ENCODE peak calls at places on chromosomes 1 and 21, in eight cellular contexts. X, L, M, P, W, D, A and S are unnamed samples. For H3K9me3, the result is how much of the 10 kb centered on the place peaks cover.

GRCh38 chr1:54088385-54088784 is 35.0 kb downstream of the TCEANC2 start:
- DNase-seq in X (no peak), P (no peak), L (no peak), M (no peak), W (no peak), A (no peak), D (no peak), S (no peak)

GRCh38 chr1:204660509-204660908 is 25.0 kb downstream of the LRRN2 start:
- DNase-seq in D (no peak), A (no peak), W (no peak), P (no peak), X (no peak), M (no peak), L (no peak), S (no peak)

GRCh38 chr1:190578015-190578414 is 100.4 kb upstream of the BRINP3 start:
- DNase-seq in P (no peak), M (no peak), X (no peak), D (no peak), L (no peak), W (no peak), A (no peak), S (peak)

GRCh38 chr1:211680752-211681327 is 5.4 kb upstream of the NEK2 start:
- DNase-seq in X (peak), D (peak), L (peak), A (peak), P (peak), W (peak), M (peak), S (peak)

GRCh38 chr1:161402446-161402845 is 34.8 kb upstream of the CFAP126 start:
- DNase-seq in M (no peak), X (no peak), A (no peak), P (no peak), L (no peak), W (no peak), D (no peak), S (no peak)

GRCh38 chr1:23483327-23484252 is at the start of gene ASAP3:
- DNase-seq in A (peak), D (no peak), W (peak), X (peak), P (no peak), L (peak), M (peak), S (peak)

GRCh38 chr1:160078392-160079195 is 2.7 kb upstream of the KCNJ9 start:
- DNase-seq in M (no peak), D (peak), P (peak), W (peak), X (no peak), L (no peak), A (peak), S (peak)

GRCh38 chr1:234089396-234089795 is 184.9 kb downstream of the SLC35F3 start:
- DNase-seq in L (no peak), P (no peak), A (no peak), X (no peak), W (peak), D (no peak), M (no peak), S (peak)

GRCh38 chr1:57424231-57425027 is 569 bp upstream of the DAB1 start:
- DNase-seq in M (peak), D (no peak), A (no peak), X (no peak), L (peak), P (peak), W (peak), S (peak)

GRCh38 chr1:147171399-147172167 is 687 bp downstream of the PRKAB2 start:
- DNase-seq in A (no peak), X (no peak), W (peak), P (peak), D (no peak), L (no peak), M (peak), S (no peak)

GRCh38 chr1:154849645-154850131 is 20.4 kb downstream of the KCNN3 start:
- DNase-seq in X (no peak), A (no peak), L (no peak), D (no peak), P (no peak), M (no peak), W (no peak), S (no peak)

GRCh38 chr1:115412733-115413132 is 74.7 kb upstream of the NGF start:
- DNase-seq in D (no peak), P (no peak), L (no peak), W (no peak), X (no peak), A (no peak), M (no peak), S (no peak)

GRCh38 chr1:2225029-2225428 is 3.1 kb upstream of the SKI start:
- DNase-seq in P (no peak), W (no peak), A (no peak), L (no peak), X (no peak), M (peak), D (no peak), S (no peak)

GRCh38 chr1:224182057-224182865 is 779 bp upstream of the DEGS1 start:
- DNase-seq in P (no peak), W (no peak), L (no peak), X (no peak), A (peak), M (peak), D (no peak), S (peak)

GRCh38 chr1:74579425-74579824 is 67.0 kb upstream of the LRRC53 start:
- DNase-seq in W (no peak), L (no peak), P (no peak), X (no peak), D (no peak), A (no peak), M (no peak), S (no peak)

GRCh38 chr1:147241955-147242448 is 482 bp upstream of the CHD1L start:
- DNase-seq in X (no peak), A (no peak), P (no peak), W (no peak), L (no peak), D (no peak), M (no peak), S (no peak)

GRCh38 chr21:16116067-16116466 is 386.3 kb downstream of the USP25 start:
- DNase-seq in A (no peak), X (no peak), W (no peak), M (no peak), L (no peak), D (no peak), P (no peak), S (no peak)

GRCh38 chr1:179824265-179824664 is 53.3 kb downstream of the TOR1AIP2 start:
- DNase-seq in L (no peak), P (no peak), D (no peak), M (no peak), W (no peak), A (no peak), X (no peak), S (no peak)

GRCh38 chr1:81760487-81761097 is 40.1 kb upstream of the ADGRL2 start:
- DNase-seq in P (peak), L (peak), A (no peak), W (peak), M (no peak), X (no peak), D (no peak), S (no peak)

GRCh38 chr1:93123141-93123783 is 44.2 kb downstream of the MTF2 start:
- DNase-seq in W (no peak), P (no peak), M (no peak), X (no peak), A (no peak), L (no peak), D (no peak), S (no peak)

GRCh38 chr21:28632718-28633408 is 359.8 kb downstream of the LTN1 start:
- DNase-seq in M (no peak), P (no peak), A (peak), L (peak), D (no peak), X (no peak), W (peak), S (no peak)

GRCh38 chr1:51990478-51990965 is at the start of gene RAB3B:
- DNase-seq in D (peak), W (peak), L (peak), M (peak), X (peak), P (peak), A (peak), S (peak)

GRCh38 chr1:231626951-231627614 is 493 bp downstream of the DISC1 start:
- DNase-seq in D (no peak), W (peak), A (no peak), P (peak), X (peak), L (no peak), M (no peak), S (no peak)

GRCh38 chr1:231695439-231696255 is 69.1 kb downstream of the DISC1 start:
- DNase-seq in X (no peak), W (no peak), M (no peak), L (peak), A (no peak), D (no peak), P (no peak), S (peak)

GRCh38 chr21:28776251-28776650 is 216.4 kb downstream of the LTN1 start:
- DNase-seq in W (no peak), D (no peak), P (no peak), A (peak), X (no peak), M (no peak), L (peak), S (no peak)

GRCh38 chr1:4263699-4264098 is 363.6 kb upstream of the C1orf174 start:
- DNase-seq in A (no peak), D (no peak), P (no peak), M (no peak), W (no peak), X (no peak), L (no peak), S (no peak)

GRCh38 chr1:16248603-16249534 is 11.9 kb upstream of the CPLANE2 start:
- DNase-seq in W (no peak), D (peak), L (peak), M (peak), P (no peak), A (peak), X (peak), S (no peak)

GRCh38 chr21:17613242-17613676 is 558 bp upstream of the BTG3 start:
- DNase-seq in P (peak), W (no peak), A (no peak), X (peak), D (no peak), L (no peak), M (peak), S (no peak)

GRCh38 chr1:77889671-77890070 is 1.2 kb downstream of the NEXN start:
- DNase-seq in P (peak), A (peak), X (no peak), L (peak), W (no peak), M (no peak), D (no peak), S (no peak)

GRCh38 chr1:186925881-186926676 is 97.3 kb downstream of the PLA2G4A start:
- DNase-seq in M (no peak), L (no peak), W (no peak), P (no peak), X (no peak), A (no peak), D (no peak), S (no peak)

GRCh38 chr1:94623560-94624148 is 82.1 kb upstream of the F3 start:
- DNase-seq in P (no peak), X (no peak), W (no peak), D (no peak), L (peak), M (no peak), A (peak), S (no peak)

GRCh38 chr1:211551628-211552465 is 27.1 kb downstream of the SLC30A1 start:
- DNase-seq in D (no peak), A (peak), P (peak), W (no peak), L (peak), X (no peak), M (no peak), S (no peak)

GRCh38 chr1:46458846-46459245 is 30.8 kb upstream of the DMBX1 start:
- DNase-seq in M (no peak), D (no peak), P (no peak), A (no peak), L (no peak), X (no peak), W (peak), S (peak)

GRCh38 chr21:43639470-43640178 is 19.7 kb downstream of the HSF2BP start:
- DNase-seq in L (no peak), P (peak), W (no peak), D (no peak), X (no peak), M (no peak), A (peak), S (no peak)

GRCh38 chr21:37915941-37916794 is at the start of gene KCNJ6:
- DNase-seq in M (no peak), X (peak), L (peak), W (peak), A (peak), D (no peak), P (peak), S (peak)

GRCh38 chr1:183622013-183622412 is 13.6 kb downstream of the ARPC5 start:
- DNase-seq in P (no peak), X (no peak), D (no peak), L (no peak), W (no peak), M (no peak), A (no peak), S (no peak)

GRCh38 chr1:192866224-192866868 is 57.5 kb downstream of the RGS2 start:
- DNase-seq in D (no peak), M (no peak), P (no peak), L (no peak), X (no peak), W (no peak), A (no peak), S (no peak)

GRCh38 chr1:182616130-182617074 is 12.2 kb upstream of the RGS16 start:
- DNase-seq in M (peak), X (peak), A (peak), D (no peak), P (no peak), L (peak), W (peak), S (no peak)

GRCh38 chr1:20322825-20323612 is 32.3 kb downstream of the VWA5B1 start:
- DNase-seq in P (no peak), X (no peak), A (no peak), D (no peak), L (peak), M (no peak), W (no peak), S (no peak)

DNA sequence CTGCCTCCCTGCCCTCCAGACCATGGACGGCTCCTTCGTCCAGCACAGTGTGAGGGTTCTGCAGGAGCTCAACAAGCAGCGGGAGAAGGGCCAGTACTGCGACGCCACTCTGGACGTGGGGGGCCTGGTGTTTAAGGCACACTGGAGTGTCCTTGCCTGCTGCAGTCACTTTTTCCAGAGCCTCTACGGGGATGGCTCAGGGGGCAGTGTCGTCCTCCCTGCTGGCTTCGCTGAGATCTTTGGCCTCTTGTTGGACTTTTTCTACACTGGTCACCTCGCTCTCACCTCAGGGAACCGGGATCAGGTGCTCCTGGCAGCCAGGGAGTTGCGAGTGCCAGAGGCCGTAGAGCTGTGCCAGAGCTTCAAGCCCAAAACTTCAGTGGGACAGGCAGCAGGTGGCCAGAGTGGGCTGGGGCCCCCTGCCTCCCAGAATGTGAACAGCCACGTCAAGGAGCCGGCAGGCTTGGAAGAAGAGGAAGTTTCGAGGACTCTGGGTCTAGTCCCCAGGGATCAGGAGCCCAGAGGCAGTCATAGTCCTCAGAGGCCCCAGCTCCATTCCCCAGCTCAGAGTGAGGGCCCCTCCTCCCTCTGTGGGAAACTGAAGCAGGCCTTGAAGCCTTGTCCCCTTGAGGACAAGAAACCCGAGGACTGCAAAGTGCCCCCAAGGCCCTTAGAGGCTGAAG is 935 bp downstream of the ZBTB48 start:
- DNase-seq in M (no peak), A (no peak), P (no peak), D (no peak), L (no peak), X (no peak), W (peak), S (no peak)
- TF ChIP-seq CTCF in M (no peak), A (no peak), P (no peak), D (no peak), L (peak), X (peak), W (no peak), S (peak)

GRCh38 chr21:36892201-36892600 is 74.3 kb downstream of the HLCS start:
- DNase-seq in D (no peak), X (no peak), W (no peak), L (no peak), M (no peak), P (no peak), A (no peak), S (no peak)
- H3K27ac ChIP-seq in D (no peak), X (no peak), W (no peak), L (no peak), M (no peak), P (no peak), A (no peak), S (no peak)

DNA sequence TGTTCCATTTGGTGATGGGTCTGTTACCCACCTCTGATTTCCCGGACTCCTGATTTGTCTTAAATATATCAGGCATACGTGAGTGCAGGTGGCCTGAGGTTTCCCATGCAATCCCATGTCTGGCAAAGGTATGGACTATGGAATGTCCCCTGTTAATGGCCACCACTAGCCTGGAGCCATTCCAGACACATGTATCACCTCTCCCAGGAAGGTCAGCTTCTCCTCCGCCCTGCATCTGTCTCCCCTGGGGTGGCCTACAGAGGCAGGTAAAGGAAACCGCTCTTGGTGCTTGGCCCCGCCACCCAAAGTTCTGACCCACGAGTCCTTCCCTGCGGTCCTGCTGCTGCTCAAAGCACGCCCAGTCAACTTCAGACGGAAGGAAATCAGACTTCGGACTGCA is 105.7 kb downstream of the PCP4 start:
- DNase-seq in X (no peak), P (no peak), A (no peak), L (no peak), D (no peak), W (no peak), M (no peak), S (no peak)
- H3K9me3 ChIP-seq in X (under half), P (under half), A (under half), L (under half), D (under half), W (under half), M (under half), S (under half)

GRCh38 chr1:175221548-175222175 is 29.1 kb upstream of the KIAA0040 start:
- DNase-seq in P (no peak), M (no peak), X (no peak), W (peak), D (no peak), A (peak), L (peak), S (peak)
- TF ChIP-seq CTCF in P (no peak), M (no peak), X (peak), W (peak), D (peak), A (peak), L (no peak), S (no peak)

GRCh38 chr1:165172666-165173065 is 183.8 kb downstream of the LMX1A start:
- DNase-seq in P (no peak), L (no peak), M (no peak), X (no peak), D (no peak), W (no peak), A (no peak), S (no peak)
- H3K27ac ChIP-seq in P (no peak), L (no peak), M (no peak), X (no peak), D (no peak), W (no peak), A (no peak), S (no peak)

GRCh38 chr1:177219458-177220390 is 49.0 kb downstream of the BRINP2 start:
- DNase-seq in L (peak), X (no peak), M (no peak), W (no peak), A (no peak), P (no peak), D (no peak), S (peak)
- H3K9me3 ChIP-seq in L (under half), X (under half), M (under half), W (under half), A (under half), P (under half), D (under half), S (under half)

DNA sequence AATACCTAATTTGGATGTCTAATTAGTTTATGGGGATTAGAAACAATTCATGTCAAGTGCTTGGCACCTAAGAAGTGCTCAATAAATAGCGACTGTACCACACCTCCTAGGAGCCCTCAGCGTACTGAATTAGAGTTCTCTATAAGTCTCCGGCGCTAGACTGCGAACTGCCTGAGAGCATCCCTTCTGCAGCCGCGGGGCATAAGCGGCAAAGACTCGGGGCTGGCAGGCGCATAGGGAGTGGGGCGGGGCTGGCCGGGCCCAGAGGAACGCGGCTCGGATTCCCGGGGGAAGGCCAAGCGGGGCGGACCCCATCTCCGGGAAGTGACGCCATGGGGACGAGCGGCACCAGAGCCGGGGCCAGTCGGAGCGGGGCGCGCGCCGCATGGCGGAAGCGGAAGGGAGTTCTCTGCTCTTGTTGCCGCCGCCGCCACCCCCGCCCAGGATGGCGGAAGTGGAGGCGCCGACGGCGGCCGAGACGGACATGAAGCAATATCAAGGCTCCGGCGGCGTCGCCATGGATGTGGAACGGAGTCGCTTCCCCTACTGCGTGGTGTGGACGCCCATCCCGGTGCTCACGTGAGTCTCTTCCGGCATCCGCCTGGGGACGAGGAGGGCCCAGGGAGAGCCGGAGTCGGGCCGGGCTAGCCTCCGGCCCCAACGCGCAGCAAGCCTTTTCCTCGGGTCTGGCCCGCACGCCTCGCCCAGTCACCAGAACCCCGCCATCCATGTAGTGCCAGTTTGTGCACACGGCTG is at the start of gene TMEM222:
- DNase-seq in W (peak), L (peak), D (peak), P (peak), X (peak), M (peak), A (peak), S (peak)
- TF ChIP-seq CTCF in W (no peak), L (no peak), D (no peak), P (no peak), X (peak), M (peak), A (no peak), S (no peak)